ENCODE peak calls at places on chromosomes 7 and 10, in six cellular contexts. One of them, this sample, is unnamed.

GRCh38 chr10:79443338-79444242 is 1.8 kb downstream of the ZCCHC24 start:
- DNase-seq in HepG2: no peak
- DNase-seq in GM12891: no peak
- DNase-seq in H1: no peak
- DNase-seq in GM12878: no peak
- DNase-seq in K562: no peak
- DNase-seq in this sample: no peak

GRCh38 chr7:10646249-10646648 is 327.4 kb upstream of the PHF14 start:
- DNase-seq in HepG2: no peak
- DNase-seq in GM12891: no peak
- DNase-seq in H1: no peak
- DNase-seq in GM12878: no peak
- DNase-seq in K562: no peak
- DNase-seq in this sample: no peak

GRCh38 chr7:129479831-129480230 is 22.5 kb upstream of the SMKR1 start:
- DNase-seq in HepG2: no peak
- DNase-seq in GM12891: no peak
- DNase-seq in H1: no peak
- DNase-seq in GM12878: no peak
- DNase-seq in K562: no peak
- DNase-seq in this sample: no peak

GRCh38 chr7:1025747-1026581 is 18.4 kb upstream of the GPR146 start:
- DNase-seq in HepG2: no peak
- DNase-seq in GM12891: no peak
- DNase-seq in H1: no peak
- DNase-seq in GM12878: no peak
- DNase-seq in K562: no peak
- DNase-seq in this sample: no peak

GRCh38 chr7:23396222-23396621 is 74.1 kb downstream of the IGF2BP3 start:
- DNase-seq in HepG2: no peak
- DNase-seq in GM12891: no peak
- DNase-seq in H1: no peak
- DNase-seq in GM12878: no peak
- DNase-seq in K562: no peak
- DNase-seq in this sample: no peak

GRCh38 chr7:44257213-44257612 is 56.4 kb downstream of the YKT6 start:
- DNase-seq in HepG2: no peak
- DNase-seq in GM12891: no peak
- DNase-seq in H1: no peak
- DNase-seq in GM12878: no peak
- DNase-seq in K562: no peak
- DNase-seq in this sample: no peak

GRCh38 chr10:92847185-92847864 is 995 bp upstream of the EXOC6 start:
- DNase-seq in HepG2: peak
- DNase-seq in GM12891: no peak
- DNase-seq in H1: no peak
- DNase-seq in GM12878: no peak
- DNase-seq in K562: peak
- DNase-seq in this sample: no peak

GRCh38 chr10:21304608-21305007 is 220.9 kb downstream of the SKIDA1 start:
- DNase-seq in HepG2: no peak
- DNase-seq in GM12891: no peak
- DNase-seq in H1: no peak
- DNase-seq in GM12878: no peak
- DNase-seq in K562: no peak
- DNase-seq in this sample: no peak

GRCh38 chr10:78691301-78692030 is 377.3 kb upstream of the ZMIZ1 start:
- DNase-seq in HepG2: no peak
- DNase-seq in GM12891: no peak
- DNase-seq in H1: no peak
- DNase-seq in GM12878: no peak
- DNase-seq in K562: no peak
- DNase-seq in this sample: no peak

GRCh38 chr7:133409421-133409820 is 156.5 kb downstream of the EXOC4 start:
- DNase-seq in HepG2: no peak
- DNase-seq in GM12891: no peak
- DNase-seq in H1: no peak
- DNase-seq in GM12878: no peak
- DNase-seq in K562: no peak
- DNase-seq in this sample: no peak

GRCh38 chr10:125033146-125033924 is 91.4 kb downstream of the ZRANB1 start:
- DNase-seq in HepG2: no peak
- DNase-seq in GM12891: no peak
- DNase-seq in H1: no peak
- DNase-seq in GM12878: no peak
- DNase-seq in K562: no peak
- DNase-seq in this sample: no peak

GRCh38 chr7:47991741-47992311 is 12.4 kb upstream of the HUS1 start:
- DNase-seq in HepG2: peak
- DNase-seq in GM12891: peak
- DNase-seq in H1: peak
- DNase-seq in GM12878: peak
- DNase-seq in K562: peak
- DNase-seq in this sample: peak

GRCh38 chr7:40507166-40507565 is 372.4 kb downstream of the SUGCT start:
- DNase-seq in HepG2: peak
- DNase-seq in GM12891: no peak
- DNase-seq in H1: no peak
- DNase-seq in GM12878: no peak
- DNase-seq in K562: peak
- DNase-seq in this sample: no peak

GRCh38 chr7:20470726-20471125 is 140.0 kb downstream of the ITGB8 start:
- DNase-seq in HepG2: no peak
- DNase-seq in GM12891: no peak
- DNase-seq in H1: no peak
- DNase-seq in GM12878: no peak
- DNase-seq in K562: no peak
- DNase-seq in this sample: no peak

GRCh38 chr7:20477091-20477490 is 138.4 kb upstream of the ABCB5 start:
- DNase-seq in HepG2: no peak
- DNase-seq in GM12891: no peak
- DNase-seq in H1: no peak
- DNase-seq in GM12878: no peak
- DNase-seq in K562: no peak
- DNase-seq in this sample: no peak

GRCh38 chr7:20470082-20470481 is 139.4 kb downstream of the ITGB8 start:
- DNase-seq in HepG2: no peak
- DNase-seq in GM12891: no peak
- DNase-seq in H1: no peak
- DNase-seq in GM12878: no peak
- DNase-seq in K562: no peak
- DNase-seq in this sample: no peak

DNA sequence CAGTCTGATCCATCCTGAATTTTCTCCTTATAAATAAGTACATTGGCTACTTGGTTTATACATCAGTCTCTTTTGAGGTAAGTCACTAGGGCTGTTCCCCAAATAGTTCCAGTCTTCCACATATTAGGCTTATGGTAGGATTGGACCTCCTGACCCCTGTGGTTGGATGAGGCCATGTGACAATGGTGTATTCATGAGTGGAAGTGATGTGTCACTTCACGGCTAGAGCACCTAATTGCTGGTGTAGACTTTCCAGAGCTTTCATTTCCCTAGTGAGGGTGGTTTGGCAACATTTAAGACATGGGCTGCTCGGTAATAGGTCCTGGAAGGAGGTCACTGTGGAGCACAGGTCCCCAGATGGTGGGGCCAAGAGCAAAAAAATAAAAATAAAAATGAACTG is 141.2 kb upstream of the ABCB5 start:
- DNase-seq in HepG2: no peak
- DNase-seq in GM12891: no peak
- DNase-seq in H1: no peak
- DNase-seq in GM12878: no peak
- DNase-seq in K562: no peak
- DNase-seq in this sample: no peak
- TF ChIP-seq TAF1 in HepG2: no peak
- TF ChIP-seq TAF1 in GM12891: no peak
- TF ChIP-seq TAF1 in H1: no peak
- TF ChIP-seq TAF1 in GM12878: no peak
- TF ChIP-seq TAF1 in K562: no peak
- TF ChIP-seq TAF1 in this sample: no peak

DNA sequence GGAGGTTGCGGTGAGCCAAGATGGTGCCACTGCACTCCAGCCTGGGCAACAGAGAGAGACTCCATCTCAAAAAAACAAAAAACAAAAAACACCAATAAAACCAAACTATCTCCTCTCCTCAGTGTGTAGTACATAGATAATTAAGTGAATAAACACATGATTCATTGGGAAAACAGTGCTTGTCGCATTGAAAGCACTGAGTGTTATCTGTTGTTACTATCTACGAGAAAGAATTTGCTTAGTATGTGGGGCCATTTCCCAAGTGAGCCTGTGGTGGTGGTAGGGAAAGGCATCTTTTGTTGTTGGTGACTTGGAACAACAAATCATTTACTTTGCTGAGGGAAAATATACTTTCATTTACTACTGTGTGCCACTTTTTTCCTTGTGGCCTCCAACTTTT is 42.6 kb downstream of the RSBN1L start:
- DNase-seq in HepG2: no peak
- DNase-seq in GM12891: no peak
- DNase-seq in H1: no peak
- DNase-seq in GM12878: no peak
- DNase-seq in K562: no peak
- DNase-seq in this sample: no peak
- TF ChIP-seq POLR2AphosphoS5 in HepG2: no peak
- TF ChIP-seq POLR2AphosphoS5 in GM12891: no peak
- TF ChIP-seq POLR2AphosphoS5 in H1: no peak
- TF ChIP-seq POLR2AphosphoS5 in GM12878: no peak
- TF ChIP-seq POLR2AphosphoS5 in K562: no peak
- TF ChIP-seq POLR2AphosphoS5 in this sample: no peak

DNA sequence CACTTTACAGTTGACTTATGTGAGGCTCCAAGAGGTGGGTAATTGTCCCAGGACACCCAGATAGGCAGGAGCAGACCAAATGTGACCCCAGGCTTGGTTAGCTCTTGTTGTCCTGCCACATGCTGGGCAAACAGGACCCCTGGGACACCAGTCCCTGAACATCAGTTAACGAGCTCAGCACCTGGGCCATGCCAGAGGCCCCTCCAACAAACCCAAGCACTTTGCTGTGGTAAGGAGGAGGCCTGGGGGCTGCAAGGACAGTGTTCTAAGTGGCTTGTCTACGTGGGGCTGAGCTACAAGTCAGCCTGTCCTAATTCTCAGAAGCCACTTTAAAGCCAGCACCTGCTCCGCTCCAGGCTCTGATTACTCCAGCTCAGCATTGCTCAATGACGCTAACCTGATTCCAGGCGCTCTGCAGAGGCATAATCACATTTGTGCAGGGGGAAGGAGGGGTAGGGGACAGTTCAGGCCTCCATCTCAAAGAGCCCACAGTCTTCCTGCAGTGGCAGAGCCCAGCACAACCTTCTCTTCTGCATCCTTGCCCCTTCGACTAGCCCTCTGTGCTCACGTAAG is 57.2 kb downstream of the DDC start:
- DNase-seq in HepG2: no peak
- DNase-seq in GM12891: no peak
- DNase-seq in H1: no peak
- DNase-seq in GM12878: no peak
- DNase-seq in K562: peak
- DNase-seq in this sample: no peak
- TF ChIP-seq POLR2A in HepG2: no peak
- TF ChIP-seq POLR2A in GM12891: no peak
- TF ChIP-seq POLR2A in H1: no peak
- TF ChIP-seq POLR2A in GM12878: no peak
- TF ChIP-seq POLR2A in K562: no peak
- TF ChIP-seq POLR2A in this sample: no peak

GRCh38 chr7:92682324-92682723 is 92.1 kb upstream of the FAM133B start:
- DNase-seq in HepG2: peak
- DNase-seq in GM12891: no peak
- DNase-seq in H1: no peak
- DNase-seq in GM12878: no peak
- DNase-seq in K562: no peak
- DNase-seq in this sample: no peak

GRCh38 chr7:92684274-92684673 is 94.1 kb upstream of the FAM133B start:
- DNase-seq in HepG2: no peak
- DNase-seq in GM12891: no peak
- DNase-seq in H1: no peak
- DNase-seq in GM12878: no peak
- DNase-seq in K562: no peak
- DNase-seq in this sample: no peak

GRCh38 chr7:92682767-92683539 is 92.8 kb upstream of the FAM133B start:
- DNase-seq in HepG2: peak
- DNase-seq in GM12891: no peak
- DNase-seq in H1: no peak
- DNase-seq in GM12878: no peak
- DNase-seq in K562: no peak
- DNase-seq in this sample: no peak

GRCh38 chr7:92681633-92682032 is 91.4 kb upstream of the FAM133B start:
- DNase-seq in HepG2: no peak
- DNase-seq in GM12891: no peak
- DNase-seq in H1: no peak
- DNase-seq in GM12878: no peak
- DNase-seq in K562: no peak
- DNase-seq in this sample: no peak

GRCh38 chr7:92685146-92686042 is 95.2 kb upstream of the FAM133B start:
- DNase-seq in HepG2: no peak
- DNase-seq in GM12891: no peak
- DNase-seq in H1: no peak
- DNase-seq in GM12878: no peak
- DNase-seq in K562: no peak
- DNase-seq in this sample: no peak
- TF ChIP-seq TAF1 in HepG2: no peak
- TF ChIP-seq TAF1 in GM12891: no peak
- TF ChIP-seq TAF1 in H1: no peak
- TF ChIP-seq TAF1 in GM12878: no peak
- TF ChIP-seq TAF1 in K562: no peak
- TF ChIP-seq TAF1 in this sample: no peak

GRCh38 chr7:54769203-54769602 is 10.2 kb upstream of the SEC61G start:
- DNase-seq in HepG2: no peak
- DNase-seq in GM12891: no peak
- DNase-seq in H1: no peak
- DNase-seq in GM12878: no peak
- DNase-seq in K562: no peak
- DNase-seq in this sample: no peak
- TF ChIP-seq POLR2AphosphoS5 in HepG2: no peak
- TF ChIP-seq POLR2AphosphoS5 in GM12891: no peak
- TF ChIP-seq POLR2AphosphoS5 in H1: no peak
- TF ChIP-seq POLR2AphosphoS5 in GM12878: no peak
- TF ChIP-seq POLR2AphosphoS5 in K562: no peak
- TF ChIP-seq POLR2AphosphoS5 in this sample: no peak

DNA sequence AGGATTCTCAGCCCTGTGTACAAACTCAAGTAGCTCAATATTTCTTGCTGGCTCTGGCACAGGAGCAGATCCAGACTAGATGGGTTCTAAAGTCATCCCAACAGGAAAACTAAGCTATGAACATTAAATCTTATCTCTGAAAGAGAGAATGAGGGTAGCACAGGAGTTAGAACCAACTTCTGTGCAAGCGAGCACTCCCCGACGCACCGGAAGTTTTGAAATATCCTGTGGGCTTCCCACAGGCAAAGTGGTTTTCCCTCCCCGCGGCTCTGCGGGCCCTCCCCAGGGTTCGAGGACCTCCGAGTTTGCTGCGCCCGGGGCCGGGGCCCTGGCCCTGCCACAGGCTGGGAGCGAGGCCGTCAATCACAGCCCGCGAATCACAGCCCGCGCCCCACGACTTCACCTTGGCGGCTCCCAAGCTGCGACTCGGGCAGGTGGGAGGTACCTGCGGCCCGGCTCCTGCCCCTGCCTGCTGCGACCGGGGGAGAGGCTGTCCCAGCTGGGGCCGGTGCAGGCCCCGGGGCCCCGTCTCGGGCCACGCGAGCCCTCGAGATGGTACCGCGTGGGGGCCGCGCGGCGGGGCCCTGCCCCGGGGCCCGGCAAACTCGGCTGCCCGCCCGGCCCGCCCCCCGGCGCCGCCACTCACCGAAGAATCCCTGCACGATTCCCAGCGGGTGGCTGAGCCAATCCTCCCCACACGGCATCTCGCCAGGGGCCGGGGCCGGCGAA is 598 bp downstream of the MCMBP start:
- DNase-seq in HepG2: no peak
- DNase-seq in GM12891: peak
- DNase-seq in H1: peak
- DNase-seq in GM12878: no peak
- DNase-seq in K562: peak
- DNase-seq in this sample: peak
- TF ChIP-seq POLR2A in HepG2: no peak
- TF ChIP-seq POLR2A in GM12891: no peak
- TF ChIP-seq POLR2A in H1: no peak
- TF ChIP-seq POLR2A in GM12878: no peak
- TF ChIP-seq POLR2A in K562: no peak
- TF ChIP-seq POLR2A in this sample: no peak